ENCODE peak calls at places on chromosomes 1 and 21, in seven cellular contexts. N, L, G, O, R, T and Q are unnamed samples.

GRCh38 chr1:236753554-236753953 is 41.5 kb upstream of the MTR start:
- DNase-seq in N (no peak), L (no peak), G (no peak), O (no peak), R (no peak), T (no peak), Q (no peak)

GRCh38 chr1:89221341-89221740 is 22.6 kb upstream of the GBP4 start:
- DNase-seq in N (no peak), L (no peak), G (no peak), O (no peak), R (no peak), T (no peak), Q (no peak)

GRCh38 chr1:233627376-233627775 is 13.5 kb downstream of the KCNK1 start:
- DNase-seq in N (no peak), L (no peak), G (no peak), O (no peak), R (no peak), T (no peak), Q (no peak)

GRCh38 chr1:3063379-3064295 is 5.4 kb upstream of the PRDM16 start:
- DNase-seq in N (no peak), L (peak; percentile 56), G (no peak), O (peak; percentile 75), R (peak; percentile 6), T (peak; percentile 51), Q (peak; percentile 60)

GRCh38 chr1:237091691-237092090 is 49.7 kb downstream of the RYR2 start:
- DNase-seq in N (no peak), L (no peak), G (no peak), O (no peak), R (no peak), T (no peak), Q (no peak)

GRCh38 chr1:37167479-37167878 is 133.2 kb upstream of the GRIK3 start:
- DNase-seq in N (no peak), L (no peak), G (no peak), O (no peak), R (no peak), T (no peak), Q (no peak)

GRCh38 chr1:119467857-119468666 is 38.9 kb upstream of the HSD3B1 start:
- DNase-seq in N (no peak), L (no peak), G (no peak), O (no peak), R (no peak), T (no peak), Q (no peak)

GRCh38 chr1:176603696-176604095 is 140.7 kb downstream of the PAPPA2 start:
- DNase-seq in N (no peak), L (no peak), G (no peak), O (no peak), R (no peak), T (no peak), Q (no peak)

GRCh38 chr21:25908495-25908894 is 173.7 kb downstream of the GABPA start:
- DNase-seq in N (no peak), L (no peak), G (no peak), O (no peak), R (no peak), T (no peak), Q (no peak)

GRCh38 chr1:5578690-5579089 is 413.5 kb downstream of the NPHP4 start:
- DNase-seq in N (no peak), L (no peak), G (no peak), O (no peak), R (no peak), T (no peak), Q (no peak)

GRCh38 chr1:25609921-25610320 is 6.7 kb upstream of the MAN1C1 start:
- DNase-seq in N (no peak), L (no peak), G (no peak), O (peak; percentile 32), R (no peak), T (no peak), Q (no peak)

GRCh38 chr1:173531069-173531693 is 54.0 kb downstream of the PRDX6 start:
- DNase-seq in N (no peak), L (no peak), G (no peak), O (no peak), R (no peak), T (no peak), Q (no peak)

GRCh38 chr1:101996830-101997485 is at the start of gene OLFM3:
- DNase-seq in N (no peak), L (no peak), G (no peak), O (no peak), R (no peak), T (no peak), Q (peak; percentile 60)

GRCh38 chr1:15283500-15283899 is 36.5 kb downstream of the FHAD1 start:
- DNase-seq in N (peak; percentile 66), L (peak; percentile 84), G (no peak), O (peak; percentile 54), R (no peak), T (no peak), Q (no peak)

GRCh38 chr1:194013561-194013960 is 827.1 kb upstream of the B3GALT2 start:
- DNase-seq in N (no peak), L (no peak), G (no peak), O (no peak), R (no peak), T (no peak), Q (no peak)

GRCh38 chr1:62572476-62572875 is 24.8 kb upstream of the ANGPTL3 start:
- DNase-seq in N (no peak), L (no peak), G (no peak), O (no peak), R (no peak), T (no peak), Q (no peak)

GRCh38 chr1:45490121-45490622 is 791 bp downstream of the TESK2 start:
- DNase-seq in N (no peak), L (no peak), G (no peak), O (no peak), R (no peak), T (no peak), Q (peak; percentile 38)

GRCh38 chr1:234989479-234990327 is 138.9 kb downstream of the TOMM20 start:
- DNase-seq in N (no peak), L (peak; percentile 60), G (no peak), O (no peak), R (no peak), T (no peak), Q (no peak)

GRCh38 chr1:178941261-178941689 is 70.4 kb upstream of the ANGPTL1 start:
- DNase-seq in N (no peak), L (no peak), G (no peak), O (no peak), R (no peak), T (no peak), Q (peak; percentile 66)

GRCh38 chr21:14046401-14046800 is 164.4 kb downstream of the LIPI start:
- DNase-seq in N (no peak), L (no peak), G (no peak), O (no peak), R (no peak), T (no peak), Q (no peak)

GRCh38 chr1:90616395-90616794 is 100.7 kb downstream of the BARHL2 start:
- DNase-seq in N (no peak), L (no peak), G (no peak), O (no peak), R (no peak), T (no peak), Q (no peak)

GRCh38 chr1:181296180-181296579 is 187.1 kb upstream of the CACNA1E start:
- DNase-seq in N (no peak), L (no peak), G (no peak), O (no peak), R (no peak), T (no peak), Q (no peak)

GRCh38 chr1:3762151-3762872 is 10.1 kb downstream of the CCDC27 start:
- DNase-seq in N (no peak), L (no peak), G (no peak), O (peak; percentile 72), R (no peak), T (no peak), Q (no peak)

GRCh38 chr21:46603228-46603627 is 1.7 kb downstream of the S100B start:
- DNase-seq in N (no peak), L (no peak), G (no peak), O (no peak), R (no peak), T (no peak), Q (no peak)

GRCh38 chr1:152107289-152107983 is 7.8 kb downstream of the TCHH start:
- DNase-seq in N (no peak), L (no peak), G (no peak), O (no peak), R (no peak), T (no peak), Q (no peak)

GRCh38 chr1:192066202-192066601 is 92.1 kb upstream of the RGS18 start:
- DNase-seq in N (no peak), L (no peak), G (no peak), O (no peak), R (no peak), T (no peak), Q (no peak)

GRCh38 chr1:50959303-50959912 is 659 bp downstream of the FAF1 start:
- DNase-seq in N (peak; percentile 24), L (peak; percentile 72), G (no peak), O (no peak), R (peak; percentile 35), T (no peak), Q (no peak)
- TF ChIP-seq POLR2AphosphoS5 in N (no peak), L (no peak), G (no peak), O (no peak), R (no peak), T (no peak), Q (no peak)

GRCh38 chr21:34808569-34809204 is 139.9 kb downstream of the CLIC6 start:
- DNase-seq in N (no peak), L (no peak), G (no peak), O (no peak), R (no peak), T (no peak), Q (no peak)

GRCh38 chr21:34811368-34811767 is 142.6 kb downstream of the CLIC6 start:
- DNase-seq in N (no peak), L (no peak), G (no peak), O (no peak), R (no peak), T (no peak), Q (no peak)

GRCh38 chr21:34809822-34810221 is 141.0 kb downstream of the CLIC6 start:
- DNase-seq in N (no peak), L (no peak), G (no peak), O (no peak), R (no peak), T (no peak), Q (no peak)

GRCh38 chr21:34812510-34813265 is 143.9 kb downstream of the CLIC6 start:
- DNase-seq in N (no peak), L (no peak), G (peak; percentile 43), O (no peak), R (no peak), T (no peak), Q (no peak)

GRCh38 chr21:34810786-34811185 is 142.0 kb downstream of the CLIC6 start:
- DNase-seq in N (no peak), L (no peak), G (no peak), O (no peak), R (no peak), T (no peak), Q (no peak)
- H3K4me1 ChIP-seq in N (no peaks in the 10 kb centered on the region), L (peaks cover 48% of the 10 kb centered on the region), G (peaks cover 7% of the 10 kb centered on the region), O (peaks cover 64% of the 10 kb centered on the region), R (peaks cover 30% of the 10 kb centered on the region), T (peaks cover 23% of the 10 kb centered on the region), Q (peaks cover 11% of the 10 kb centered on the region)

GRCh38 chr1:52574594-52574993 is 21.7 kb upstream of the TUT4 start:
- DNase-seq in N (peak; percentile 11), L (no peak), G (no peak), O (no peak), R (no peak), T (no peak), Q (no peak)
- TF ChIP-seq POLR2AphosphoS5 in N (peak; percentile 70), L (no peak), G (no peak), O (no peak), R (no peak), T (no peak), Q (no peak)

GRCh38 chr1:31714442-31715096 is 10.8 kb upstream of the COL16A1 start:
- DNase-seq in N (peak; percentile 23), L (peak; percentile 95), G (no peak), O (peak; percentile 87), R (peak; percentile 70), T (no peak), Q (peak; percentile 80)
- H3K4me1 ChIP-seq in N (no peaks in the 10 kb centered on the region), L (peaks cover 49% of the 10 kb centered on the region), G (peaks cover 44% of the 10 kb centered on the region), O (peaks cover 57% of the 10 kb centered on the region), R (peaks cover 36% of the 10 kb centered on the region), T (no peaks in the 10 kb centered on the region), Q (peaks cover 26% of the 10 kb centered on the region)